ENCODE peak calls at places on chromosomes 11 and 22, in eight cellular contexts. One of them, this sample, is unnamed.

GRCh38 chr22:26570864-26571525 is 18.9 kb downstream of the TPST2 start:
- ATAC-seq in heart right ventricle: peak; percentile 62
- ATAC-seq in CD8-positive, alpha-beta T cell: no peak
- ATAC-seq in PC-3: no peak
- ATAC-seq in lung: no peak
- ATAC-seq in Panc1: no peak
- ATAC-seq in upper lobe of right lung: no peak
- ATAC-seq in CD4-positive, CD25-positive, alpha-beta regulatory T cell: no peak
- ATAC-seq in this sample: no peak

GRCh38 chr11:116148645-116149044 is 624.1 kb downstream of the BUD13 start:
- ATAC-seq in upper lobe of right lung: no peak
- ATAC-seq in heart right ventricle: no peak
- ATAC-seq in lung: no peak
- ATAC-seq in CD8-positive, alpha-beta T cell: no peak
- ATAC-seq in Panc1: no peak
- ATAC-seq in CD4-positive, CD25-positive, alpha-beta regulatory T cell: no peak
- ATAC-seq in PC-3: no peak
- ATAC-seq in this sample: no peak

GRCh38 chr11:47724041-47724729 is 9.0 kb upstream of the AGBL2 start:
- ATAC-seq in lung: peak; percentile 27
- ATAC-seq in PC-3: no peak
- ATAC-seq in CD4-positive, CD25-positive, alpha-beta regulatory T cell: no peak
- ATAC-seq in Panc1: peak; percentile 50
- ATAC-seq in heart right ventricle: peak; percentile 29
- ATAC-seq in upper lobe of right lung: peak; percentile 79
- ATAC-seq in CD8-positive, alpha-beta T cell: no peak
- ATAC-seq in this sample: peak; percentile 68

GRCh38 chr22:44026630-44027511 is 2.8 kb downstream of the PARVB start:
- ATAC-seq in PC-3: no peak
- ATAC-seq in upper lobe of right lung: peak; percentile 82
- ATAC-seq in heart right ventricle: peak; percentile 79
- ATAC-seq in CD8-positive, alpha-beta T cell: peak; percentile 79
- ATAC-seq in CD4-positive, CD25-positive, alpha-beta regulatory T cell: peak; percentile 68
- ATAC-seq in Panc1: peak; percentile 54
- ATAC-seq in lung: peak; percentile 71
- ATAC-seq in this sample: peak; percentile 69

GRCh38 chr22:40058265-40058664 is 63.5 kb downstream of the FAM83F start:
- ATAC-seq in upper lobe of right lung: peak; percentile 36
- ATAC-seq in PC-3: no peak
- ATAC-seq in lung: no peak
- ATAC-seq in heart right ventricle: peak; percentile 83
- ATAC-seq in Panc1: no peak
- ATAC-seq in CD8-positive, alpha-beta T cell: no peak
- ATAC-seq in CD4-positive, CD25-positive, alpha-beta regulatory T cell: no peak
- ATAC-seq in this sample: no peak

GRCh38 chr11:110486176-110486575 is 56.4 kb downstream of the FDX1 start:
- ATAC-seq in upper lobe of right lung: no peak
- ATAC-seq in lung: no peak
- ATAC-seq in CD4-positive, CD25-positive, alpha-beta regulatory T cell: no peak
- ATAC-seq in Panc1: no peak
- ATAC-seq in heart right ventricle: no peak
- ATAC-seq in PC-3: no peak
- ATAC-seq in CD8-positive, alpha-beta T cell: no peak
- ATAC-seq in this sample: no peak

GRCh38 chr11:66559862-66560676 is 8.3 kb downstream of the CTSF start:
- ATAC-seq in CD8-positive, alpha-beta T cell: no peak
- ATAC-seq in lung: no peak
- ATAC-seq in CD4-positive, CD25-positive, alpha-beta regulatory T cell: no peak
- ATAC-seq in Panc1: no peak
- ATAC-seq in upper lobe of right lung: no peak
- ATAC-seq in PC-3: no peak
- ATAC-seq in heart right ventricle: no peak
- ATAC-seq in this sample: no peak

GRCh38 chr11:721347-721912 is 15.4 kb downstream of the EPS8L2 start:
- ATAC-seq in Panc1: no peak
- ATAC-seq in heart right ventricle: no peak
- ATAC-seq in CD8-positive, alpha-beta T cell: no peak
- ATAC-seq in upper lobe of right lung: peak; percentile 3
- ATAC-seq in CD4-positive, CD25-positive, alpha-beta regulatory T cell: peak; percentile 11
- ATAC-seq in lung: no peak
- ATAC-seq in PC-3: no peak
- ATAC-seq in this sample: no peak

DNA sequence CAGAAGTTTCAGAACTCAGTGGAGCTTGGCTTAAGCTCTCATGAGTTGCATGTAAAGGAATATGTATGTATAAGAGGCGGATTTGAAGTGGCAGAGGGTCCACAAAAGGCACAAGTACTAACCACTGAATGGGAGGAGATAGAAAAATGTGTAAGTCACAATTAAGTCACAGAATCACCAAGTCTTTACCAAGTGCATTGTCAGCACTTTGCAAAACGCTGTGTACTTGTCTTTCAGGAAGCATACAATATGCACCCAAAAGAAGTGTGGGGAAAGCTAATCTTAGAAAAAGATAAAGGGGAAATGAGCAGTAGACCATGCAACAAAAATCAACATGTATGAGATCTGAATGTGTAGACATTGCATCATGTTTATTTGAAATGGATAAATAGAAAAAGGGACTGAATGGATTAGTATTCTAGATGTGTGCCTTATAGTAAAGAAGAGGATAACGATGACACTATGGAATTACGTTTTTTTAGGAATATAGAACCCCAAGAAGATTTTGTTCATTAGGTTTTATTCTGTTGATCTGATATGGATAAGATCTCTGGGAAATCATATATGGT is 4.5 kb downstream of the CNTF start:
- ATAC-seq in upper lobe of right lung: no peak
- ATAC-seq in CD4-positive, CD25-positive, alpha-beta regulatory T cell: no peak
- ATAC-seq in CD8-positive, alpha-beta T cell: no peak
- ATAC-seq in PC-3: no peak
- ATAC-seq in lung: no peak
- ATAC-seq in Panc1: no peak
- ATAC-seq in heart right ventricle: no peak
- ATAC-seq in this sample: no peak
- H3K4me1 ChIP-seq in upper lobe of right lung: no peaks in the 10 kb centered on the region
- H3K4me1 ChIP-seq in CD4-positive, CD25-positive, alpha-beta regulatory T cell: no peaks in the 10 kb centered on the region
- H3K4me1 ChIP-seq in CD8-positive, alpha-beta T cell: no peaks in the 10 kb centered on the region
- H3K4me1 ChIP-seq in PC-3: peaks cover 35% of the 10 kb centered on the region
- H3K4me1 ChIP-seq in lung: no peaks in the 10 kb centered on the region
- H3K4me1 ChIP-seq in Panc1: no peaks in the 10 kb centered on the region
- H3K4me1 ChIP-seq in heart right ventricle: peaks cover 6% of the 10 kb centered on the region
- H3K4me1 ChIP-seq in this sample: peaks cover 42% of the 10 kb centered on the region

DNA sequence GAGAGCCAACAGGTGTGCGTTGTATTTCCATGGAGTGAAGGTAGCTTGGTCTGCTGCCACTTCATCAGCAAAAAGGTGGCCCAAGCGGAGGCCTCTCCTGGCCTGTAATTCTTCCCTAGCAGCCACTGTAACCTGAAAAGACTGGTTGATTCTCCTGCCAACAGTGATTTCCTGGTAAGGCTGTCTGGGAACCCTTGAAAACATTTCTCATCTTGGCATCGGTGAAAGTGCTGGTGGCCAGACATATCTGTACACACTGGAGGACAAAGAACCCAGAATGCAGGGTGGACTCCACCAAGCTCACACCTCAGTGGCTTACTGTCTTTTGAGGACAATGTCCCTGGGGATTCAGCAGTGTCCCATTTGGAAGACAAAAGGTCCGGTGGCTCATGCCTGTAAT is 128.0 kb downstream of the TRIM29 start:
- ATAC-seq in PC-3: no peak
- ATAC-seq in heart right ventricle: no peak
- ATAC-seq in CD4-positive, CD25-positive, alpha-beta regulatory T cell: no peak
- ATAC-seq in upper lobe of right lung: no peak
- ATAC-seq in lung: no peak
- ATAC-seq in CD8-positive, alpha-beta T cell: no peak
- ATAC-seq in Panc1: no peak
- ATAC-seq in this sample: no peak
- H3K27me3 ChIP-seq in PC-3: peaks cover 95% of the 10 kb centered on the region
- H3K27me3 ChIP-seq in heart right ventricle: peaks cover 51% of the 10 kb centered on the region
- H3K27me3 ChIP-seq in CD4-positive, CD25-positive, alpha-beta regulatory T cell: no peaks in the 10 kb centered on the region
- H3K27me3 ChIP-seq in upper lobe of right lung: peaks cover 36% of the 10 kb centered on the region
- H3K27me3 ChIP-seq in lung: no peaks in the 10 kb centered on the region
- H3K27me3 ChIP-seq in CD8-positive, alpha-beta T cell: peaks cover 4% of the 10 kb centered on the region
- H3K27me3 ChIP-seq in Panc1: peaks cover 43% of the 10 kb centered on the region
- H3K27me3 ChIP-seq in this sample: peaks cover 84% of the 10 kb centered on the region

GRCh38 chr11:61045271-61045670 is 57.0 kb upstream of the CD5 start:
- ATAC-seq in lung: no peak
- ATAC-seq in CD4-positive, CD25-positive, alpha-beta regulatory T cell: no peak
- ATAC-seq in CD8-positive, alpha-beta T cell: no peak
- ATAC-seq in upper lobe of right lung: no peak
- ATAC-seq in heart right ventricle: no peak
- ATAC-seq in PC-3: peak; percentile 64
- ATAC-seq in Panc1: no peak
- ATAC-seq in this sample: no peak

GRCh38 chr11:61042961-61043540 is 59.2 kb upstream of the CD5 start:
- ATAC-seq in Panc1: no peak
- ATAC-seq in upper lobe of right lung: no peak
- ATAC-seq in lung: no peak
- ATAC-seq in CD4-positive, CD25-positive, alpha-beta regulatory T cell: no peak
- ATAC-seq in heart right ventricle: no peak
- ATAC-seq in CD8-positive, alpha-beta T cell: no peak
- ATAC-seq in PC-3: no peak
- ATAC-seq in this sample: no peak

GRCh38 chr11:61042537-61042936 is 59.8 kb upstream of the CD5 start:
- ATAC-seq in CD8-positive, alpha-beta T cell: peak; percentile 35
- ATAC-seq in lung: no peak
- ATAC-seq in PC-3: no peak
- ATAC-seq in CD4-positive, CD25-positive, alpha-beta regulatory T cell: peak; percentile 8
- ATAC-seq in heart right ventricle: no peak
- ATAC-seq in Panc1: no peak
- ATAC-seq in upper lobe of right lung: no peak
- ATAC-seq in this sample: no peak

GRCh38 chr11:61037694-61038093 is 64.6 kb upstream of the CD5 start:
- ATAC-seq in CD4-positive, CD25-positive, alpha-beta regulatory T cell: no peak
- ATAC-seq in lung: no peak
- ATAC-seq in CD8-positive, alpha-beta T cell: no peak
- ATAC-seq in heart right ventricle: no peak
- ATAC-seq in Panc1: no peak
- ATAC-seq in PC-3: peak; percentile 52
- ATAC-seq in upper lobe of right lung: no peak
- ATAC-seq in this sample: no peak

DNA sequence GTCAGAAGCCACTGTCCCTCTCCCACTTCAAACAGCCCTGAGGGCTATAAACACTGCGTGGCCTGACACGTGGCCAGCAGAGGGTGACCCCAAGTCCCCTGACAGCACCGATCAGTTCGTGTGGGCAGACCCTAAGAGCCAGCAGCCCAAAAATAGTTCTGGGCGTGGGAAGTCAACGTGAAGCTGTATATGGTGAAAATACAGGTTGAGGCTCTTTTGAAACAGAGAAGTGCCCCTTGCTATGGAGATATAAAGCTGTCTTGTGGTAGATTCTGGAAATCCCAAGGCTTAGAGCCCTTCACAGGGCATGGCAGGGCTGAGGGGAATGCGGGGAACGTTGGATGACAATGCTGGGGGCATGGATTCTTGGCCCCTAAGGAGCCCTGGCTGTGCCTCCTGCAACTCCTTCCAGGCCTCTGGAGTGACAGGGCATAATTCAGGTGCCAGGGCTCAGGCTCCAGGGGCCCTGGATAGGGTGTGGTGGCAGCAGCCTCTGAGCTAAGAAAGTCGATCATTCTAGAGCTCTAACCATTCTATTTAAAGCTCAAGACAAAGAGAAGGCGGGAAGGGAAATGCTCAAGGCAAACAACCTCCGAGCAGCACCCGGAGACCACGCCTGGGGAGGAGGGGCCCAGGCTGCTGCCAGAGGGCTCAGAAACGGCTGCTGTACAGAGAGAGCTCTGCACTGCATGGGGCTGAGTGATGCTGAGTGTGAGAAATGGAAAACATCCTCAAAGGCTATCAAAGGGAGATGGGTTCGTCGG is 60.4 kb upstream of the CD5 start:
- ATAC-seq in CD8-positive, alpha-beta T cell: peak; percentile 98
- ATAC-seq in PC-3: peak; percentile 85
- ATAC-seq in upper lobe of right lung: peak; percentile 85
- ATAC-seq in lung: peak; percentile 58
- ATAC-seq in Panc1: peak; percentile 77
- ATAC-seq in CD4-positive, CD25-positive, alpha-beta regulatory T cell: peak; percentile 100
- ATAC-seq in heart right ventricle: peak; percentile 92
- ATAC-seq in this sample: peak; percentile 77
- H3K27ac ChIP-seq in CD8-positive, alpha-beta T cell: peak overlapping the region; percentile 60
- H3K27ac ChIP-seq in PC-3: no peak overlapping the region
- H3K27ac ChIP-seq in upper lobe of right lung: peak overlapping the region; percentile 75
- H3K27ac ChIP-seq in lung: no peak overlapping the region
- H3K27ac ChIP-seq in Panc1: no peak overlapping the region
- H3K27ac ChIP-seq in CD4-positive, CD25-positive, alpha-beta regulatory T cell: peak overlapping the region; percentile 85
- H3K27ac ChIP-seq in heart right ventricle: peak overlapping the region; percentile 77
- H3K27ac ChIP-seq in this sample: peak overlapping the region; percentile 69

GRCh38 chr11:7576671-7577225 is 62.9 kb downstream of the PPFIBP2 start:
- ATAC-seq in PC-3: no peak
- ATAC-seq in lung: no peak
- ATAC-seq in CD8-positive, alpha-beta T cell: no peak
- ATAC-seq in upper lobe of right lung: no peak
- ATAC-seq in Panc1: no peak
- ATAC-seq in CD4-positive, CD25-positive, alpha-beta regulatory T cell: no peak
- ATAC-seq in heart right ventricle: peak; percentile 59
- ATAC-seq in this sample: peak; percentile 41

GRCh38 chr11:7577226-7577882 is 63.6 kb downstream of the PPFIBP2 start:
- ATAC-seq in upper lobe of right lung: peak; percentile 22
- ATAC-seq in lung: peak; percentile 15
- ATAC-seq in CD8-positive, alpha-beta T cell: no peak
- ATAC-seq in heart right ventricle: peak; percentile 70
- ATAC-seq in CD4-positive, CD25-positive, alpha-beta regulatory T cell: no peak
- ATAC-seq in Panc1: no peak
- ATAC-seq in PC-3: no peak
- ATAC-seq in this sample: peak; percentile 64

GRCh38 chr11:7574491-7575129 is 60.8 kb downstream of the PPFIBP2 start:
- ATAC-seq in upper lobe of right lung: no peak
- ATAC-seq in PC-3: no peak
- ATAC-seq in heart right ventricle: no peak
- ATAC-seq in Panc1: no peak
- ATAC-seq in CD8-positive, alpha-beta T cell: no peak
- ATAC-seq in lung: no peak
- ATAC-seq in CD4-positive, CD25-positive, alpha-beta regulatory T cell: no peak
- ATAC-seq in this sample: no peak

GRCh38 chr11:7577883-7578242 is 64.1 kb downstream of the PPFIBP2 start:
- ATAC-seq in lung: peak; percentile 24
- ATAC-seq in PC-3: no peak
- ATAC-seq in heart right ventricle: peak; percentile 18
- ATAC-seq in CD4-positive, CD25-positive, alpha-beta regulatory T cell: peak; percentile 50
- ATAC-seq in upper lobe of right lung: peak; percentile 27
- ATAC-seq in Panc1: no peak
- ATAC-seq in CD8-positive, alpha-beta T cell: peak; percentile 29
- ATAC-seq in this sample: no peak

DNA sequence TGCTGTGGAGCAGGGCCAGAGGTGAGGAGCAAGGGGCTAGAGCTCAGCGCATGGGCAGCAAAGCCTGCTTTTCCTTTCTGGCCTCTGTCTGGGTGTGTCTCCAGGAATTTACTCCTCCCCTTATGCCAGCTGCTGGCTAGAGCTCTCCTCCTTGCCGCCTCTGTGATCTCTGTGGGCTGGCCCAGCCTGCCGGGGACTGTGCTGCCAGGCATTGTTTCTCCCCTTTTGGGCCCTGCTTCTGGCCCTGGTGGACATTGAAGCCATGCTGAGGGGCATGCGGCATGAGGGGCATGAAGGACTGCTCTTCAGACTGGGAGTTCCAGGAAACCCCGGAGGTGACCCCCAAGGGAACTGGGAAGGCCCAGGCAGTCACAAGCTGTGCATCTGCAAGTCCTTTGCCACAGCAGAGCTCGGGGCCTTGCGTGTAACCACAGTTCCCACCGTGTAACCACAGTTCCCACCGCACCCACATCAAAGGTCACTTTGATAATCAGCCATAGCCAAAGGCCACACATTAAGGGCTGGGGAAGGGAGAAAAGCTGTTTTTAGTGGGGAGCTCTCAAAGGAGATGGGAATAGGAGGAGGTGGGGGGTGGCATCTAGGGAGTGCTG is 62.1 kb downstream of the PPFIBP2 start:
- ATAC-seq in PC-3: peak; percentile 14
- ATAC-seq in CD4-positive, CD25-positive, alpha-beta regulatory T cell: no peak
- ATAC-seq in upper lobe of right lung: peak; percentile 77
- ATAC-seq in heart right ventricle: peak; percentile 40
- ATAC-seq in CD8-positive, alpha-beta T cell: no peak
- ATAC-seq in Panc1: no peak
- ATAC-seq in lung: peak; percentile 46
- ATAC-seq in this sample: no peak
- H3K4me1 ChIP-seq in PC-3: peaks cover 41% of the 10 kb centered on the region
- H3K4me1 ChIP-seq in CD4-positive, CD25-positive, alpha-beta regulatory T cell: peaks cover 17% of the 10 kb centered on the region
- H3K4me1 ChIP-seq in upper lobe of right lung: peaks cover 71% of the 10 kb centered on the region
- H3K4me1 ChIP-seq in heart right ventricle: peaks cover 35% of the 10 kb centered on the region
- H3K4me1 ChIP-seq in CD8-positive, alpha-beta T cell: peaks cover 36% of the 10 kb centered on the region
- H3K4me1 ChIP-seq in Panc1: peaks cover 8% of the 10 kb centered on the region
- H3K4me1 ChIP-seq in lung: peaks cover 33% of the 10 kb centered on the region
- H3K4me1 ChIP-seq in this sample: peaks cover 71% of the 10 kb centered on the region

This sample was measured in gastroesophageal sphincter.